ENCODE peak calls at places on chromosomes 3 and 15, in four cellular contexts. One of them, this sample, is unnamed. For H3K9me2, the result is how much of the 10 kb centered on the place peaks cover.

GRCh38 chr15:39657714-39658113 is 76.8 kb downstream of the THBS1 start:
- DNase-seq in GM23338: no peak
- DNase-seq in MM.1S: no peak
- DNase-seq in HCT116: no peak
- DNase-seq in this sample: no peak

GRCh38 chr3:195544634-195545033 is 1.5 kb upstream of the PPP1R2 start:
- DNase-seq in MM.1S: no peak
- DNase-seq in GM23338: no peak
- DNase-seq in HCT116: no peak
- DNase-seq in this sample: no peak

GRCh38 chr3:161323926-161324621 is 47.2 kb downstream of the SPTSSB start:
- DNase-seq in MM.1S: no peak
- DNase-seq in HCT116: no peak
- DNase-seq in GM23338: no peak
- DNase-seq in this sample: no peak

GRCh38 chr3:21747376-21747775 is 3.6 kb downstream of the ZNF385D start:
- DNase-seq in MM.1S: no peak
- DNase-seq in GM23338: no peak
- DNase-seq in HCT116: no peak
- DNase-seq in this sample: no peak

GRCh38 chr15:57516327-57517026 is 75.2 kb upstream of the MYZAP start:
- DNase-seq in MM.1S: no peak
- DNase-seq in HCT116: no peak
- DNase-seq in GM23338: no peak
- DNase-seq in this sample: no peak

GRCh38 chr3:123552095-123552714 is 32.6 kb downstream of the HACD2 start:
- DNase-seq in GM23338: peak
- DNase-seq in HCT116: no peak
- DNase-seq in MM.1S: peak
- DNase-seq in this sample: no peak

GRCh38 chr3:42229942-42230688 is 35.9 kb downstream of the CCK start:
- DNase-seq in HCT116: peak
- DNase-seq in MM.1S: no peak
- DNase-seq in GM23338: peak
- DNase-seq in this sample: peak

GRCh38 chr15:60793656-60794055 is 314.7 kb upstream of the ICE2 start:
- DNase-seq in HCT116: no peak
- DNase-seq in GM23338: no peak
- DNase-seq in MM.1S: no peak
- DNase-seq in this sample: no peak

GRCh38 chr3:57053122-57053521 is 7.3 kb upstream of the SPATA12 start:
- DNase-seq in GM23338: no peak
- DNase-seq in MM.1S: no peak
- DNase-seq in HCT116: no peak
- DNase-seq in this sample: no peak

GRCh38 chr3:78050276-78051080 is 1010.6 kb downstream of the ROBO2 start:
- DNase-seq in GM23338: no peak
- DNase-seq in MM.1S: no peak
- DNase-seq in HCT116: no peak
- DNase-seq in this sample: no peak

GRCh38 chr15:40328176-40328575 is 4.7 kb downstream of the INAFM2 start:
- DNase-seq in MM.1S: peak
- DNase-seq in HCT116: no peak
- DNase-seq in GM23338: peak
- DNase-seq in this sample: no peak

GRCh38 chr15:31501074-31501473 is 174.4 kb downstream of the KLF13 start:
- DNase-seq in GM23338: no peak
- DNase-seq in MM.1S: no peak
- DNase-seq in HCT116: no peak
- DNase-seq in this sample: no peak

GRCh38 chr3:146184616-146185015 is 23.6 kb upstream of the PLOD2 start:
- DNase-seq in HCT116: peak
- DNase-seq in MM.1S: no peak
- DNase-seq in GM23338: no peak
- DNase-seq in this sample: peak

GRCh38 chr3:99503350-99503749 is 135.0 kb upstream of the COL8A1 start:
- DNase-seq in MM.1S: no peak
- DNase-seq in GM23338: no peak
- DNase-seq in HCT116: no peak
- DNase-seq in this sample: peak

GRCh38 chr15:56917652-56918045 is 795 bp upstream of the TCF12 start:
- DNase-seq in MM.1S: peak
- DNase-seq in HCT116: no peak
- DNase-seq in GM23338: no peak
- DNase-seq in this sample: no peak

GRCh38 chr15:67196672-67197363 is 57.6 kb downstream of the AAGAB start:
- DNase-seq in MM.1S: no peak
- DNase-seq in HCT116: no peak
- DNase-seq in GM23338: no peak
- DNase-seq in this sample: peak

GRCh38 chr3:6394944-6395343 is 466.0 kb upstream of the GRM7 start:
- DNase-seq in HCT116: no peak
- DNase-seq in GM23338: no peak
- DNase-seq in MM.1S: no peak
- DNase-seq in this sample: no peak

GRCh38 chr3:6392123-6392522 is 468.8 kb upstream of the GRM7 start:
- DNase-seq in MM.1S: no peak
- DNase-seq in GM23338: no peak
- DNase-seq in HCT116: no peak
- DNase-seq in this sample: no peak
- TF ChIP-seq CTCF in MM.1S: no peak
- TF ChIP-seq CTCF in GM23338: no peak
- TF ChIP-seq CTCF in HCT116: peak
- TF ChIP-seq CTCF in this sample: no peak

GRCh38 chr15:79432345-79433311 is 492 bp downstream of the MINAR1 start:
- DNase-seq in MM.1S: no peak
- DNase-seq in GM23338: peak
- DNase-seq in HCT116: no peak
- DNase-seq in this sample: peak

GRCh38 chr15:79430901-79431635 is 1.1 kb upstream of the MINAR1 start:
- DNase-seq in HCT116: no peak
- DNase-seq in GM23338: peak
- DNase-seq in MM.1S: no peak
- DNase-seq in this sample: no peak

GRCh38 chr15:79433610-79434009 is 1.5 kb downstream of the MINAR1 start:
- DNase-seq in GM23338: peak
- DNase-seq in HCT116: no peak
- DNase-seq in MM.1S: no peak
- DNase-seq in this sample: no peak

GRCh38 chr15:79434361-79434760 is 2.2 kb downstream of the MINAR1 start:
- DNase-seq in MM.1S: no peak
- DNase-seq in HCT116: no peak
- DNase-seq in GM23338: no peak
- DNase-seq in this sample: no peak

GRCh38 chr15:79431636-79432344 is at the start of gene MINAR1:
- DNase-seq in MM.1S: no peak
- DNase-seq in GM23338: peak
- DNase-seq in HCT116: no peak
- DNase-seq in this sample: peak
- TF ChIP-seq EZH2 in MM.1S: no peak
- TF ChIP-seq EZH2 in GM23338: no peak
- TF ChIP-seq EZH2 in HCT116: no peak
- TF ChIP-seq EZH2 in this sample: no peak

GRCh38 chr15:87740655-87741344 is 515.7 kb downstream of the NTRK3 start:
- DNase-seq in GM23338: no peak
- DNase-seq in HCT116: no peak
- DNase-seq in MM.1S: no peak
- DNase-seq in this sample: no peak
- H3K9me2 ChIP-seq in GM23338: under half
- H3K9me2 ChIP-seq in HCT116: under half
- H3K9me2 ChIP-seq in MM.1S: under half
- H3K9me2 ChIP-seq in this sample: under half

GRCh38 chr3:37973250-37974054 is 17.1 kb upstream of the VILL start:
- DNase-seq in HCT116: no peak
- DNase-seq in MM.1S: no peak
- DNase-seq in GM23338: peak
- DNase-seq in this sample: no peak

GRCh38 chr3:37970802-37971201 is 19.8 kb upstream of the VILL start:
- DNase-seq in HCT116: no peak
- DNase-seq in GM23338: no peak
- DNase-seq in MM.1S: no peak
- DNase-seq in this sample: no peak

GRCh38 chr3:37971467-37971866 is 19.1 kb upstream of the VILL start:
- DNase-seq in GM23338: no peak
- DNase-seq in HCT116: no peak
- DNase-seq in MM.1S: no peak
- DNase-seq in this sample: no peak

GRCh38 chr3:37974121-37974927 is 16.3 kb upstream of the VILL start:
- DNase-seq in MM.1S: peak
- DNase-seq in HCT116: peak
- DNase-seq in GM23338: peak
- DNase-seq in this sample: peak

DNA sequence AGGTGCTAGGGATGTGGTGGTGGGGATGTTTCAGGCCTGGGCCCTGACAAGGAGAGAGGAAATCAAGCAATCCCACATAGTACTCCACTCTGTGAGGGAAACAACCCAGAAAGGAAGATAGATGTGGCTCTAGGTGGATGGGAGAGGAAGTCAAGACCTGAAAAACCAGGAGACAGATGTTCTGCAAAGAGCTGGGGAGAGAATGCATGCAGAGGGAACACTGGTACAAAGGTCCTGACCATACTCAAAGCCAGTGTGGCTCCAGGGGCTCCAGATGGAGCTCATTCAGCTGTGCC is 15.7 kb upstream of the VILL start:
- DNase-seq in MM.1S: no peak
- DNase-seq in GM23338: no peak
- DNase-seq in HCT116: no peak
- DNase-seq in this sample: no peak
- TF ChIP-seq CTCF in MM.1S: no peak
- TF ChIP-seq CTCF in GM23338: no peak
- TF ChIP-seq CTCF in HCT116: no peak
- TF ChIP-seq CTCF in this sample: no peak

GRCh38 chr3:32817561-32818430 is at the start of gene TRIM71:
- DNase-seq in MM.1S: no peak
- DNase-seq in GM23338: no peak
- DNase-seq in HCT116: no peak
- DNase-seq in this sample: peak
- TF ChIP-seq EZH2 in MM.1S: no peak
- TF ChIP-seq EZH2 in GM23338: no peak
- TF ChIP-seq EZH2 in HCT116: no peak
- TF ChIP-seq EZH2 in this sample: no peak

GRCh38 chr3:134793562-134793961 is 1.5 kb upstream of the EPHB1 start:
- DNase-seq in MM.1S: no peak
- DNase-seq in HCT116: no peak
- DNase-seq in GM23338: no peak
- DNase-seq in this sample: no peak

GRCh38 chr3:134790099-134790498 is 5.0 kb upstream of the EPHB1 start:
- DNase-seq in MM.1S: no peak
- DNase-seq in HCT116: no peak
- DNase-seq in GM23338: no peak
- DNase-seq in this sample: no peak

GRCh38 chr3:134792700-134793099 is 2.4 kb upstream of the EPHB1 start:
- DNase-seq in GM23338: no peak
- DNase-seq in MM.1S: no peak
- DNase-seq in HCT116: no peak
- DNase-seq in this sample: no peak

GRCh38 chr3:134794323-134794722 is 737 bp upstream of the EPHB1 start:
- DNase-seq in HCT116: no peak
- DNase-seq in GM23338: no peak
- DNase-seq in MM.1S: no peak
- DNase-seq in this sample: no peak

DNA sequence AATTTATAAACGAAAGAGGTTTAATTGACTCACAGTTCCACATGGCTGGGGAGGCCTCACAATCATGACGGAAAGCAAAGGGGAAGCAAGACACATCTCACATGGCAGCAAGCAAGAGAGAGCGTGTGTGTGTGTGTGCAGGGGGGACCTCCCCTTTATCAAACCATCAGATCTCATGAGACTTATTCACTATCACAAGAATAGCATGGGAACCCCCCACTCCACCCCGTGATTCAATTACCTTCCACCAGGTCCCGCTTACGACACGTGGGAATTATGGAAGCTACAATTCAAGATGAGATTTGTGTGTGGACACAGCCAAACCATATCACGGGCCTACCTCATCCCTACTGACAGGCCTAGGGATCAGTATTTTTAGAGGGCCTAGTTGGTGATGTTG is 3.1 kb upstream of the EPHB1 start:
- DNase-seq in GM23338: no peak
- DNase-seq in HCT116: no peak
- DNase-seq in MM.1S: no peak
- DNase-seq in this sample: no peak
- H3K9me2 ChIP-seq in GM23338: under half
- H3K9me2 ChIP-seq in HCT116: under half
- H3K9me2 ChIP-seq in MM.1S: under half
- H3K9me2 ChIP-seq in this sample: under half

GRCh38 chr15:80081390-80081789 is 21.9 kb downstream of the ZFAND6 start:
- DNase-seq in MM.1S: no peak
- DNase-seq in GM23338: no peak
- DNase-seq in HCT116: no peak
- DNase-seq in this sample: no peak

GRCh38 chr15:80090041-80090440 is 30.6 kb downstream of the ZFAND6 start:
- DNase-seq in GM23338: no peak
- DNase-seq in MM.1S: no peak
- DNase-seq in HCT116: no peak
- DNase-seq in this sample: no peak

GRCh38 chr15:80090879-80091503 is 31.5 kb downstream of the ZFAND6 start:
- DNase-seq in HCT116: no peak
- DNase-seq in GM23338: no peak
- DNase-seq in MM.1S: peak
- DNase-seq in this sample: no peak

DNA sequence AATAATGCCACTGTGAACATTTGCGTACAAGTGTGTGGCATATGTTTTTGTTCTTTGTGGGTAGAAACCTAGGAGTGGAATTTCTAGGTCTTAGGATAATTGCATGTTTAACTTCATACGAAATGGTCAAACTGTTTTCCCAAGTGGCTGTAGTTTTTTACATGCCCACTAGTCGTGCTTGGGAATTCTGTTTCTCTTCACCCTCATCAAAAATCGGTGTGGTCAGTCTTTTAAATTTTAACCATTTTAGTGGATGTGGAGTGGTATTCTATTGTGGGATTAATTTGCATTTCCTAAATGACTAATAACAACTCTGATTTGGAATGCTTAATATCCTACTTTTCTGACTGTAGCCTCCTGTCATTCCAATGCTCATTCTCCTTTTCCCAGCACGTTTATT is 27.6 kb downstream of the ZFAND6 start:
- DNase-seq in GM23338: peak
- DNase-seq in HCT116: no peak
- DNase-seq in MM.1S: no peak
- DNase-seq in this sample: no peak
- TF ChIP-seq CTCF in GM23338: peak
- TF ChIP-seq CTCF in HCT116: peak
- TF ChIP-seq CTCF in MM.1S: no peak
- TF ChIP-seq CTCF in this sample: no peak

This sample was measured in hepatocyte.